ENCODE peak calls at places on chromosomes 7 and 10, in seven cellular contexts. One of them, this sample, is unnamed.

GRCh38 chr7:139648941-139649425 is 125.5 kb downstream of the CLEC2L start:
- DNase-seq in AG04450: no peak
- DNase-seq in GM23338: no peak
- DNase-seq in neural crest cell: no peak
- DNase-seq in HCT116: no peak
- DNase-seq in psoas muscle: no peak
- DNase-seq in astrocyte of the cerebellum: no peak
- DNase-seq in this sample: no peak

GRCh38 chr7:17530249-17530648 is 231.8 kb downstream of the AHR start:
- DNase-seq in astrocyte of the cerebellum: peak
- DNase-seq in psoas muscle: no peak
- DNase-seq in HCT116: no peak
- DNase-seq in AG04450: no peak
- DNase-seq in GM23338: peak
- DNase-seq in neural crest cell: no peak
- DNase-seq in this sample: no peak

GRCh38 chr7:43602271-43602670 is 19.4 kb downstream of the STK17A start:
- DNase-seq in HCT116: no peak
- DNase-seq in AG04450: no peak
- DNase-seq in GM23338: no peak
- DNase-seq in neural crest cell: no peak
- DNase-seq in astrocyte of the cerebellum: no peak
- DNase-seq in psoas muscle: no peak
- DNase-seq in this sample: no peak

GRCh38 chr10:128211064-128211504 is 84.9 kb upstream of the MKI67 start:
- DNase-seq in astrocyte of the cerebellum: no peak
- DNase-seq in AG04450: no peak
- DNase-seq in GM23338: peak
- DNase-seq in psoas muscle: peak
- DNase-seq in neural crest cell: no peak
- DNase-seq in HCT116: no peak
- DNase-seq in this sample: no peak

GRCh38 chr10:8404721-8405120 is 350.2 kb downstream of the GATA3 start:
- DNase-seq in HCT116: no peak
- DNase-seq in neural crest cell: no peak
- DNase-seq in astrocyte of the cerebellum: no peak
- DNase-seq in GM23338: no peak
- DNase-seq in AG04450: no peak
- DNase-seq in psoas muscle: no peak
- DNase-seq in this sample: no peak

GRCh38 chr7:148436135-148436534 is 154.4 kb upstream of the C7orf33 start:
- DNase-seq in neural crest cell: no peak
- DNase-seq in psoas muscle: no peak
- DNase-seq in GM23338: no peak
- DNase-seq in HCT116: no peak
- DNase-seq in astrocyte of the cerebellum: no peak
- DNase-seq in AG04450: no peak
- DNase-seq in this sample: no peak

GRCh38 chr7:150322114-150322832 is 882 bp upstream of the LRRC61 start:
- DNase-seq in neural crest cell: no peak
- DNase-seq in astrocyte of the cerebellum: no peak
- DNase-seq in HCT116: no peak
- DNase-seq in psoas muscle: no peak
- DNase-seq in AG04450: no peak
- DNase-seq in GM23338: no peak
- DNase-seq in this sample: no peak

GRCh38 chr7:95611224-95611623 is 14.9 kb upstream of the PDK4 start:
- DNase-seq in AG04450: no peak
- DNase-seq in astrocyte of the cerebellum: no peak
- DNase-seq in neural crest cell: no peak
- DNase-seq in HCT116: no peak
- DNase-seq in psoas muscle: no peak
- DNase-seq in GM23338: no peak
- DNase-seq in this sample: no peak

GRCh38 chr10:72803119-72803505 is 90.4 kb upstream of the OIT3 start:
- DNase-seq in GM23338: no peak
- DNase-seq in astrocyte of the cerebellum: no peak
- DNase-seq in neural crest cell: no peak
- DNase-seq in AG04450: no peak
- DNase-seq in HCT116: no peak
- DNase-seq in psoas muscle: no peak
- DNase-seq in this sample: no peak

GRCh38 chr10:116704926-116705325 is 37.4 kb downstream of the HSPA12A start:
- DNase-seq in astrocyte of the cerebellum: no peak
- DNase-seq in AG04450: no peak
- DNase-seq in HCT116: no peak
- DNase-seq in neural crest cell: no peak
- DNase-seq in psoas muscle: no peak
- DNase-seq in GM23338: no peak
- DNase-seq in this sample: no peak

GRCh38 chr10:31456463-31456862 is 137.4 kb downstream of the ZEB1 start:
- DNase-seq in HCT116: no peak
- DNase-seq in psoas muscle: no peak
- DNase-seq in neural crest cell: no peak
- DNase-seq in GM23338: no peak
- DNase-seq in astrocyte of the cerebellum: peak
- DNase-seq in AG04450: no peak
- DNase-seq in this sample: no peak

GRCh38 chr7:88300401-88300800 is 6.3 kb downstream of the STEAP4 start:
- DNase-seq in GM23338: no peak
- DNase-seq in HCT116: no peak
- DNase-seq in psoas muscle: no peak
- DNase-seq in AG04450: no peak
- DNase-seq in astrocyte of the cerebellum: no peak
- DNase-seq in neural crest cell: no peak
- DNase-seq in this sample: no peak

GRCh38 chr7:70460066-70460465 is 671.9 kb upstream of the GALNT17 start:
- DNase-seq in psoas muscle: no peak
- DNase-seq in astrocyte of the cerebellum: no peak
- DNase-seq in HCT116: no peak
- DNase-seq in GM23338: no peak
- DNase-seq in neural crest cell: no peak
- DNase-seq in AG04450: no peak
- DNase-seq in this sample: no peak

GRCh38 chr10:104339469-104340098 is 1.3 kb upstream of the ITPRIP start:
- DNase-seq in psoas muscle: no peak
- DNase-seq in AG04450: no peak
- DNase-seq in HCT116: no peak
- DNase-seq in neural crest cell: no peak
- DNase-seq in GM23338: no peak
- DNase-seq in astrocyte of the cerebellum: no peak
- DNase-seq in this sample: no peak

GRCh38 chr7:87416682-87417587 is 58.5 kb downstream of the ABCB4 start:
- DNase-seq in AG04450: peak
- DNase-seq in neural crest cell: peak
- DNase-seq in GM23338: peak
- DNase-seq in psoas muscle: no peak
- DNase-seq in astrocyte of the cerebellum: peak
- DNase-seq in HCT116: peak
- DNase-seq in this sample: peak

GRCh38 chr10:112223725-112224124 is 40.2 kb upstream of the GPAM start:
- DNase-seq in neural crest cell: no peak
- DNase-seq in AG04450: no peak
- DNase-seq in HCT116: no peak
- DNase-seq in psoas muscle: no peak
- DNase-seq in GM23338: no peak
- DNase-seq in astrocyte of the cerebellum: no peak
- DNase-seq in this sample: no peak

GRCh38 chr7:22677680-22678079 is 49.3 kb upstream of the IL6 start:
- DNase-seq in psoas muscle: no peak
- DNase-seq in neural crest cell: no peak
- DNase-seq in GM23338: no peak
- DNase-seq in HCT116: no peak
- DNase-seq in astrocyte of the cerebellum: no peak
- DNase-seq in AG04450: no peak
- DNase-seq in this sample: no peak

GRCh38 chr10:101845903-101846302 is 2.3 kb upstream of the KCNIP2 start:
- DNase-seq in psoas muscle: no peak
- DNase-seq in neural crest cell: no peak
- DNase-seq in GM23338: no peak
- DNase-seq in astrocyte of the cerebellum: no peak
- DNase-seq in AG04450: no peak
- DNase-seq in HCT116: no peak
- DNase-seq in this sample: no peak

GRCh38 chr10:101840102-101840684 is 3.4 kb downstream of the KCNIP2 start:
- DNase-seq in GM23338: peak
- DNase-seq in astrocyte of the cerebellum: no peak
- DNase-seq in AG04450: no peak
- DNase-seq in neural crest cell: no peak
- DNase-seq in HCT116: no peak
- DNase-seq in psoas muscle: no peak
- DNase-seq in this sample: no peak

GRCh38 chr10:101840741-101841453 is 2.7 kb downstream of the KCNIP2 start:
- DNase-seq in AG04450: peak
- DNase-seq in psoas muscle: peak
- DNase-seq in HCT116: peak
- DNase-seq in neural crest cell: peak
- DNase-seq in GM23338: peak
- DNase-seq in astrocyte of the cerebellum: peak
- DNase-seq in this sample: peak

GRCh38 chr10:101841826-101842225 is 1.8 kb downstream of the KCNIP2 start:
- DNase-seq in AG04450: no peak
- DNase-seq in HCT116: no peak
- DNase-seq in astrocyte of the cerebellum: no peak
- DNase-seq in GM23338: no peak
- DNase-seq in neural crest cell: no peak
- DNase-seq in psoas muscle: no peak
- DNase-seq in this sample: no peak

GRCh38 chr10:101843032-101843991 is at the start of gene KCNIP2:
- DNase-seq in psoas muscle: no peak
- DNase-seq in AG04450: no peak
- DNase-seq in HCT116: no peak
- DNase-seq in GM23338: peak
- DNase-seq in astrocyte of the cerebellum: no peak
- DNase-seq in neural crest cell: peak
- DNase-seq in this sample: peak
- TF ChIP-seq CTCF in psoas muscle: peak
- TF ChIP-seq CTCF in AG04450: peak
- TF ChIP-seq CTCF in HCT116: no peak
- TF ChIP-seq CTCF in GM23338: peak
- TF ChIP-seq CTCF in astrocyte of the cerebellum: peak
- TF ChIP-seq CTCF in neural crest cell: peak
- TF ChIP-seq CTCF in this sample: peak

GRCh38 chr7:137485818-137486217 is 142.3 kb upstream of the PTN start:
- DNase-seq in neural crest cell: no peak
- DNase-seq in HCT116: no peak
- DNase-seq in GM23338: no peak
- DNase-seq in astrocyte of the cerebellum: no peak
- DNase-seq in psoas muscle: no peak
- DNase-seq in AG04450: no peak
- DNase-seq in this sample: no peak

GRCh38 chr7:137489880-137490279 is 146.3 kb upstream of the PTN start:
- DNase-seq in AG04450: no peak
- DNase-seq in neural crest cell: no peak
- DNase-seq in psoas muscle: no peak
- DNase-seq in astrocyte of the cerebellum: no peak
- DNase-seq in HCT116: no peak
- DNase-seq in GM23338: no peak
- DNase-seq in this sample: no peak

GRCh38 chr7:137484326-137484725 is 140.8 kb upstream of the PTN start:
- DNase-seq in psoas muscle: no peak
- DNase-seq in astrocyte of the cerebellum: no peak
- DNase-seq in neural crest cell: no peak
- DNase-seq in AG04450: no peak
- DNase-seq in GM23338: no peak
- DNase-seq in HCT116: no peak
- DNase-seq in this sample: no peak

GRCh38 chr7:137492889-137493288 is 149.4 kb upstream of the PTN start:
- DNase-seq in GM23338: no peak
- DNase-seq in astrocyte of the cerebellum: no peak
- DNase-seq in psoas muscle: no peak
- DNase-seq in HCT116: no peak
- DNase-seq in AG04450: no peak
- DNase-seq in neural crest cell: no peak
- DNase-seq in this sample: no peak

DNA sequence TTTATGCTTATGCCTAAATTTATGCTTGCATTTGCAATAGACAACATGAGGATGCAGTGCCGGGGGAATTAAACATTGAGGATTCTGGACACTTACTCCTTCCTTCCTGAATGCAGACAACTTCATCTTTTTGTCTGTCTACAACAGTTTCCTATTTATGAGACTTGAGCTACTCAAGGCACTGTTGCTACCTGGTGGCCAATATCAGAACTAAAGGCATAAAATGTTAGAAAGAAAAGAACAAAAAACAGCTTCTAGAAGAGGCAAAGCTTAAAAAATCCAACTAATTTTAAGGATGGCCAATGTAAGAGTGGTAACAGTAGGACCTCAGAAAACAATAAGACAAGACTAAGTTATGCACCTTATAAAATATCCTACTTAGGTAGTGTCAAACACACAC is 144.5 kb upstream of the PTN start:
- DNase-seq in neural crest cell: no peak
- DNase-seq in GM23338: peak
- DNase-seq in AG04450: no peak
- DNase-seq in astrocyte of the cerebellum: no peak
- DNase-seq in psoas muscle: no peak
- DNase-seq in HCT116: no peak
- DNase-seq in this sample: no peak
- TF ChIP-seq CTCF in neural crest cell: peak
- TF ChIP-seq CTCF in GM23338: peak
- TF ChIP-seq CTCF in AG04450: peak
- TF ChIP-seq CTCF in astrocyte of the cerebellum: peak
- TF ChIP-seq CTCF in psoas muscle: no peak
- TF ChIP-seq CTCF in HCT116: no peak
- TF ChIP-seq CTCF in this sample: no peak

DNA sequence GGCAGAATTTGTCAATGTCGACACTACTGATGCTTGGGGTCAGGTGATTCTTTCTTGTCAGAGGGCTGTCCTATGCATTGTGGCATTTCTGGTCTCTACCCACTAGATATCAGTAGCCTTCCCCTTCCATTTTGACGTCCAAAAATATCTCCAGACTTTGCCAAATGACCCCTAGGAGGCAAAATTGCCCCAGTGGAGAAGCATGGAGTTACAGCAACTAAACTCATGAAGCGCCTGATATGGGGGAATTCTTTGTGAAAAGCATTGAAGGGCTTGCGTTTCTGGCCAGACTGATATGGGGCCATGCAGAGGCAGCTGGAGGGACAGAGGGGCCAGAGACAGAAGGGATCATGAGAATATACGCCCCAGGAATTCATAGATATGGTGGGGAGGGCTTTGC is 43.6 kb downstream of the ADRB1 start:
- DNase-seq in astrocyte of the cerebellum: no peak
- DNase-seq in GM23338: peak
- DNase-seq in neural crest cell: no peak
- DNase-seq in AG04450: no peak
- DNase-seq in psoas muscle: no peak
- DNase-seq in HCT116: no peak
- DNase-seq in this sample: no peak
- TF ChIP-seq CTCF in astrocyte of the cerebellum: peak
- TF ChIP-seq CTCF in GM23338: peak
- TF ChIP-seq CTCF in neural crest cell: no peak
- TF ChIP-seq CTCF in AG04450: no peak
- TF ChIP-seq CTCF in psoas muscle: no peak
- TF ChIP-seq CTCF in HCT116: peak
- TF ChIP-seq CTCF in this sample: no peak

DNA sequence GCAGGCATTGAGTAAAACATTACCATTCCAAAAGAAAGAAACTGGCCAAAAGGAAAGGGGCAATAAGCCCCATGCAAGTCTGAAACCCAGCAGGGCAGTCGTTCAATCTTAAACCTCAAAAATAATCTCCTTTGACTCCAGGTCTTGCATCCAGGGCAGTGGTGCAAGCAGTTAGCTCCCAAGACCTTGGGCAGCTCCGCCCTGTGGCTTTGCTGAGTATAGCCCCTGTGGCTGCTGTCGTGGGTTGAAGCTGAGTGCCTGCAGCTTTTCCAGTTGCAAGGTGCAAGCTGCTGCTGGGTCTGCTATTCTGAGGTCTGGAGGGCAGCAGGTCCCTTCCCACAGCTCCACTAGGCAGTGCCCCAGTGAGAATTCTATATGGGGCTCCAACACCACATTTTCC is 580.1 kb upstream of the AUTS2 start:
- DNase-seq in GM23338: peak
- DNase-seq in astrocyte of the cerebellum: no peak
- DNase-seq in HCT116: no peak
- DNase-seq in neural crest cell: no peak
- DNase-seq in AG04450: no peak
- DNase-seq in psoas muscle: no peak
- DNase-seq in this sample: peak
- TF ChIP-seq CTCF in GM23338: peak
- TF ChIP-seq CTCF in astrocyte of the cerebellum: no peak
- TF ChIP-seq CTCF in HCT116: no peak
- TF ChIP-seq CTCF in neural crest cell: peak
- TF ChIP-seq CTCF in AG04450: no peak
- TF ChIP-seq CTCF in psoas muscle: no peak
- TF ChIP-seq CTCF in this sample: peak